ENCODE peak calls at places on chromosomes 2 and 18, in six cellular contexts. One of them, this sample, is unnamed.

GRCh38 chr2:200603972-200604371 is 18.2 kb downstream of the AOX1 start:
- DNase-seq in mucosa of descending colon: no peak
- DNase-seq in DND-41: no peak
- DNase-seq in body of pancreas: no peak
- DNase-seq in PC-3: peak
- DNase-seq in brain microvascular endothelial cell: peak
- DNase-seq in this sample: no peak

GRCh38 chr2:205198130-205198505 is 484.2 kb upstream of the NRP2 start:
- DNase-seq in brain microvascular endothelial cell: peak
- DNase-seq in body of pancreas: peak
- DNase-seq in mucosa of descending colon: no peak
- DNase-seq in PC-3: peak
- DNase-seq in DND-41: no peak
- DNase-seq in this sample: no peak

GRCh38 chr2:70920367-70920715 is 15.4 kb upstream of the ATP6V1B1 start:
- DNase-seq in PC-3: no peak
- DNase-seq in mucosa of descending colon: no peak
- DNase-seq in body of pancreas: no peak
- DNase-seq in brain microvascular endothelial cell: no peak
- DNase-seq in DND-41: no peak
- DNase-seq in this sample: no peak

GRCh38 chr2:159921752-159922404 is 123.9 kb upstream of the CD302 start:
- DNase-seq in body of pancreas: peak
- DNase-seq in PC-3: peak
- DNase-seq in mucosa of descending colon: peak
- DNase-seq in DND-41: peak
- DNase-seq in brain microvascular endothelial cell: peak
- DNase-seq in this sample: peak

GRCh38 chr2:174561283-174562275 is 36.0 kb downstream of the WIPF1 start:
- DNase-seq in mucosa of descending colon: peak
- DNase-seq in body of pancreas: peak
- DNase-seq in brain microvascular endothelial cell: no peak
- DNase-seq in DND-41: no peak
- DNase-seq in PC-3: no peak
- DNase-seq in this sample: no peak

GRCh38 chr18:46331316-46331715 is 227.1 kb downstream of the HAUS1 start:
- DNase-seq in mucosa of descending colon: no peak
- DNase-seq in brain microvascular endothelial cell: no peak
- DNase-seq in DND-41: no peak
- DNase-seq in body of pancreas: no peak
- DNase-seq in PC-3: no peak
- DNase-seq in this sample: no peak

GRCh38 chr18:75070625-75071483 is 138.1 kb downstream of the PTGR3 start:
- DNase-seq in mucosa of descending colon: peak
- DNase-seq in DND-41: peak
- DNase-seq in PC-3: peak
- DNase-seq in body of pancreas: no peak
- DNase-seq in brain microvascular endothelial cell: peak
- DNase-seq in this sample: peak

GRCh38 chr2:212381428-212382102 is 157.0 kb downstream of the ERBB4 start:
- DNase-seq in brain microvascular endothelial cell: no peak
- DNase-seq in PC-3: peak
- DNase-seq in body of pancreas: no peak
- DNase-seq in mucosa of descending colon: no peak
- DNase-seq in DND-41: no peak
- DNase-seq in this sample: no peak

GRCh38 chr2:196459539-196459938 is 180.0 kb upstream of the CCDC150 start:
- DNase-seq in DND-41: peak
- DNase-seq in PC-3: peak
- DNase-seq in brain microvascular endothelial cell: peak
- DNase-seq in mucosa of descending colon: no peak
- DNase-seq in body of pancreas: no peak
- DNase-seq in this sample: no peak

GRCh38 chr2:109339519-109339991 is 210.6 kb downstream of the SH3RF3 start:
- DNase-seq in body of pancreas: no peak
- DNase-seq in PC-3: peak
- DNase-seq in DND-41: no peak
- DNase-seq in mucosa of descending colon: no peak
- DNase-seq in brain microvascular endothelial cell: peak
- DNase-seq in this sample: no peak

GRCh38 chr2:113724010-113724409 is 32.4 kb downstream of the SLC35F5 start:
- DNase-seq in PC-3: no peak
- DNase-seq in brain microvascular endothelial cell: no peak
- DNase-seq in mucosa of descending colon: no peak
- DNase-seq in body of pancreas: no peak
- DNase-seq in DND-41: no peak
- DNase-seq in this sample: no peak

GRCh38 chr2:62443471-62443870 is 62.5 kb downstream of the TMEM17 start:
- DNase-seq in DND-41: no peak
- DNase-seq in mucosa of descending colon: no peak
- DNase-seq in PC-3: no peak
- DNase-seq in body of pancreas: no peak
- DNase-seq in brain microvascular endothelial cell: no peak
- DNase-seq in this sample: no peak

GRCh38 chr2:189152476-189152875 is 27.1 kb downstream of the COL5A2 start:
- DNase-seq in brain microvascular endothelial cell: no peak
- DNase-seq in PC-3: no peak
- DNase-seq in body of pancreas: no peak
- DNase-seq in DND-41: no peak
- DNase-seq in mucosa of descending colon: no peak
- DNase-seq in this sample: no peak

GRCh38 chr2:98801930-98802329 is 71.0 kb upstream of the MGAT4A start:
- DNase-seq in brain microvascular endothelial cell: no peak
- DNase-seq in mucosa of descending colon: no peak
- DNase-seq in DND-41: no peak
- DNase-seq in body of pancreas: no peak
- DNase-seq in PC-3: no peak
- DNase-seq in this sample: no peak

GRCh38 chr2:189698020-189698887 is 23.8 kb downstream of the ANKAR start:
- DNase-seq in DND-41: peak
- DNase-seq in body of pancreas: peak
- DNase-seq in brain microvascular endothelial cell: peak
- DNase-seq in PC-3: peak
- DNase-seq in mucosa of descending colon: peak
- DNase-seq in this sample: no peak

GRCh38 chr18:48361801-48362200 is 47.4 kb downstream of the ZBTB7C start:
- DNase-seq in brain microvascular endothelial cell: no peak
- DNase-seq in DND-41: no peak
- DNase-seq in PC-3: no peak
- DNase-seq in body of pancreas: no peak
- DNase-seq in mucosa of descending colon: no peak
- DNase-seq in this sample: no peak

GRCh38 chr2:32825291-32825712 is 121.5 kb upstream of the LTBP1 start:
- DNase-seq in body of pancreas: peak
- DNase-seq in DND-41: no peak
- DNase-seq in PC-3: peak
- DNase-seq in mucosa of descending colon: peak
- DNase-seq in brain microvascular endothelial cell: peak
- DNase-seq in this sample: no peak

GRCh38 chr2:127841466-127842178 is 16.3 kb downstream of the POLR2D start:
- DNase-seq in DND-41: no peak
- DNase-seq in body of pancreas: no peak
- DNase-seq in mucosa of descending colon: no peak
- DNase-seq in PC-3: no peak
- DNase-seq in brain microvascular endothelial cell: no peak
- DNase-seq in this sample: no peak
- TF ChIP-seq CTCF in DND-41: no peak
- TF ChIP-seq CTCF in body of pancreas: no peak
- TF ChIP-seq CTCF in mucosa of descending colon: no peak
- TF ChIP-seq CTCF in PC-3: no peak
- TF ChIP-seq CTCF in brain microvascular endothelial cell: no peak
- TF ChIP-seq CTCF in this sample: no peak

DNA sequence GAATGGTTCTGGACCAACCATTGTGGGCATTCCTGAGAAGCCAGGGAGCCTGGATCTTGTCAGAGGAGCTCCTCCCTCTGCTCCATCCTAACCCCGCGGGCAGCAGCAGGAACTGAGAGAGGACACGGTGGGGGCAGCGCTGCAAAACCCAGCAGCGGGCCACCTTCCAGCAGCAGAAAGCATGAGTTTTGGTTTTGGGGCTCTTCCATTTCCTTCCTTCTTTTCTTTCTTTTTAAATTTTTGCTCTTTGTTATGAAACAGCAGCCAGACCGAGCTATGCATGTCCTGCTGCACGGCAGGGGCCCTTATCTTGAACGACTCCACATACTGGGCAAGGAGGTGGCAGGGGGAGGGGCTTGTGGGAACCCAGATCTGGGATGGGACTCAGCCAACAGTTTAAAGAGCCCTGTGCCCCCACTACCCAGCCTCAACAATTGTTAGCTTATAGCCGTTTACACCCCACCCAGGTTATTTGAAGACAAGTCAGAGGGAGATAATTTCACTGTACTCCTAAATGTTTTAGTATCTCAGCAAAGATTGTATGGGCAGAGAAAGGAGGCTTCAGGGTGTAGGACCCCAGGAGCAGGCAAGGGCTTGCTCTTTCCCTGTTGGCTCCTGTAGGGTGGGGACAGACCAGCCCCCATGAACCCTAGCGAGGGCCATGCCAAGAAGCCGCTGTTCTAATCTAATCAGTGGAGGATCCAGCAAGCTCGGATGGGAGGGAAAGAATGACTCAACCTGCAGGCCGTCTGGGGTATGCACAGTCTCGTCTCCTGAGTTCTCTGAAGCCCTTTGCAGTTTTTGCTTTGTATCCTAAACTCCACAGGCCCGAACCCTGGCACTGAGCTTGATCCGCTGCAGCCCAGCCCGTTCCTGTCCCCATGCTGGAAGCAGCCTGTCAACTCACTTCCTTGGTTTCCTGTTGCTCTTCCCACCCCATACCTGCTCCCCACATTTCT is 75.3 kb downstream of the LRRFIP1 start:
- DNase-seq in brain microvascular endothelial cell: peak
- DNase-seq in mucosa of descending colon: no peak
- DNase-seq in PC-3: no peak
- DNase-seq in DND-41: peak
- DNase-seq in body of pancreas: peak
- DNase-seq in this sample: no peak
- H3K4me3 ChIP-seq in brain microvascular endothelial cell: no peak
- H3K4me3 ChIP-seq in mucosa of descending colon: no peak
- H3K4me3 ChIP-seq in PC-3: no peak
- H3K4me3 ChIP-seq in DND-41: no peak
- H3K4me3 ChIP-seq in body of pancreas: no peak
- H3K4me3 ChIP-seq in this sample: no peak

GRCh38 chr2:232444409-232445148 is 11.4 kb upstream of the ALPI start:
- DNase-seq in brain microvascular endothelial cell: peak
- DNase-seq in DND-41: peak
- DNase-seq in body of pancreas: peak
- DNase-seq in PC-3: peak
- DNase-seq in mucosa of descending colon: peak
- DNase-seq in this sample: no peak
- TF ChIP-seq CTCF in brain microvascular endothelial cell: peak
- TF ChIP-seq CTCF in DND-41: peak
- TF ChIP-seq CTCF in body of pancreas: peak
- TF ChIP-seq CTCF in PC-3: peak
- TF ChIP-seq CTCF in mucosa of descending colon: peak
- TF ChIP-seq CTCF in this sample: peak

GRCh38 chr2:128040166-128040771 is 12.4 kb upstream of the SAP130 start:
- DNase-seq in brain microvascular endothelial cell: no peak
- DNase-seq in body of pancreas: no peak
- DNase-seq in PC-3: no peak
- DNase-seq in mucosa of descending colon: no peak
- DNase-seq in DND-41: no peak
- DNase-seq in this sample: no peak

GRCh38 chr2:128039535-128039934 is 11.7 kb upstream of the SAP130 start:
- DNase-seq in mucosa of descending colon: no peak
- DNase-seq in DND-41: no peak
- DNase-seq in body of pancreas: no peak
- DNase-seq in brain microvascular endothelial cell: no peak
- DNase-seq in PC-3: no peak
- DNase-seq in this sample: no peak

GRCh38 chr2:128037624-128038023 is 9.8 kb upstream of the SAP130 start:
- DNase-seq in mucosa of descending colon: no peak
- DNase-seq in PC-3: no peak
- DNase-seq in brain microvascular endothelial cell: no peak
- DNase-seq in DND-41: no peak
- DNase-seq in body of pancreas: no peak
- DNase-seq in this sample: no peak

GRCh38 chr2:128041561-128041960 is 13.7 kb upstream of the SAP130 start:
- DNase-seq in body of pancreas: no peak
- DNase-seq in DND-41: no peak
- DNase-seq in brain microvascular endothelial cell: no peak
- DNase-seq in mucosa of descending colon: no peak
- DNase-seq in PC-3: no peak
- DNase-seq in this sample: no peak

DNA sequence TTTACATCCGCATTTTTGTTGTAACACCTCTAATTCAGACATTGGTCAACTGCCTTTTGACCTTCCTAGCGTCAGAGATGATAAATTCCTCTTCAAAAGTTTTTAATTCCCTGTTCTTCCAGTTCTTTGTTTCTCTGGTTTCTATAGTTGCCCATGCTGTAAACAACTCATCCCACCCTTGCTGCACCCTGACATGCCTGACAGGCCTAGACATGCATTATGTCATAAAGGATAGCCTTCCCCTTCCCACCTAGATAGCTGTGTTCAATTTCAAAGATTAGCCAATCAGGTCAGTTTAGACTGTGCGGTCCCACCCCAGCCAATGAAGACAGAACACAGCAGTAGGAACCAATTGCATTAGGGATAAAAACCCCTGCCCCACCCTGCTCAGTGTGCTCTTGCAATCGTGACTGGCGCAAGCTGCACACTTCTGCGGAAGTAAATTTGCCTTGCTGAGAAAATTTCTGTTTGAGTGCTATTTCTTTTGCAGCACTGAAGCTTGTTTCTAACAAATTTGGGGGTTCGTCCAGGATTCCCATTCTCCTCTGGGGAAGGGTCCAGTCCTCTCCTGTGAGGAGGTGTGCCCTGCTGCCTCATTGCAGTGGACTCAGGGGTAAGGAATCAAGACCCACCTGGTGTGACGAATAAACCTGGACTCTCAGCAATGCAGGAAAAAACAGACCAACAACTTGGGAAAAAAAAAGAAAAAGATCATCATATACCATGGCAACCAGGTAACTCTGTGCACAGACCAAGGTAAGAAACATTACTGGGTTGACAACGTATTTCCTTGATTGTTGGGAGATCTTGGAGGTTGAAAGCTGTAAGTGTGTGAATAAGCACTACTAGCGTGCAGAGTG is 9.1 kb upstream of the SAP130 start:
- DNase-seq in mucosa of descending colon: no peak
- DNase-seq in brain microvascular endothelial cell: no peak
- DNase-seq in DND-41: no peak
- DNase-seq in body of pancreas: no peak
- DNase-seq in PC-3: no peak
- DNase-seq in this sample: no peak
- H3K4me3 ChIP-seq in mucosa of descending colon: no peak
- H3K4me3 ChIP-seq in brain microvascular endothelial cell: no peak
- H3K4me3 ChIP-seq in DND-41: no peak
- H3K4me3 ChIP-seq in body of pancreas: no peak
- H3K4me3 ChIP-seq in PC-3: no peak
- H3K4me3 ChIP-seq in this sample: no peak

DNA sequence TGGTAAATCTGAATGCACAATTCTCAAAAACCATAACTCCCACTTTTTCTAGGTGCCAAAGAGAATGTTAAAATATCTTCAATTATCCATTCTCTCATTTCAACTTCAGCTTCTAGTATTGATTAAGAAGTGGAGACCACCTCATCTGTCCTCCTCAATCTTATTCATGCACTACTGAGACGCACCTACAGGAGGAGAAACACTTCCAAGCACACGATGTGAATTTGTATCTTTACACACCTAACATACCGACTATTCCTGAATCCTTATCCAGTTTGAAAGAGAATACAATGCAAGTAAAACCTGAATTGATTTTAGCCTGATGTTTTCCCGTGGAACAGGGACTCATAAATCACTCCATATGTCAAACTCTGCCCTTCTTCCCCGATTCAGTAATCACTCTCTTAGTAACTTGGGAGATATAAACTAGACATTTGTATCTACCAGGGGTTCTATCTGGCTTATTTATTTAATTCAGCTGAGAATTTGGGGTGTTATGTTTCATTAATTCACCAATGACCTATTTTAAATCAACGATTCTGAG is 101.0 kb downstream of the MREG start:
- DNase-seq in PC-3: no peak
- DNase-seq in mucosa of descending colon: no peak
- DNase-seq in body of pancreas: no peak
- DNase-seq in DND-41: no peak
- DNase-seq in brain microvascular endothelial cell: no peak
- DNase-seq in this sample: no peak
- TF ChIP-seq CTCF in PC-3: peak
- TF ChIP-seq CTCF in mucosa of descending colon: no peak
- TF ChIP-seq CTCF in body of pancreas: no peak
- TF ChIP-seq CTCF in DND-41: no peak
- TF ChIP-seq CTCF in brain microvascular endothelial cell: peak
- TF ChIP-seq CTCF in this sample: no peak